ENCODE peak calls at places on chromosomes 11 and 22, in five cellular contexts. X, J, T, W and C are unnamed samples.

GRCh38 chr11:94785509-94785908 is 17.4 kb downstream of the AMOTL1 start:
- DNase-seq in J (peak), W (no peak), T (no peak), X (no peak), C (no peak)

GRCh38 chr11:100963375-100963774 is 166.2 kb downstream of the PGR start:
- DNase-seq in T (no peak), J (no peak), X (no peak), W (no peak), C (peak)

GRCh38 chr22:49730656-49731055 is 97.0 kb downstream of the BRD1 start:
- DNase-seq in T (no peak), X (no peak), J (no peak), W (no peak), C (no peak)

GRCh38 chr11:65885231-65885630 is 3.0 kb downstream of the FIBP start:
- DNase-seq in J (no peak), W (no peak), T (no peak), X (no peak), C (no peak)

GRCh38 chr11:69524991-69525411 is 43.5 kb downstream of the LINC01488 start:
- DNase-seq in W (no peak), X (peak), T (no peak), J (no peak), C (no peak)

GRCh38 chr11:2382927-2383822 is 6.1 kb downstream of the CD81 start:
- DNase-seq in X (peak), W (no peak), T (peak), J (peak), C (peak)

GRCh38 chr22:43826142-43827093 is 14.3 kb upstream of the EFCAB6 start:
- DNase-seq in X (peak), W (no peak), J (no peak), T (peak), C (peak)

GRCh38 chr11:47551086-47551485 is 1.8 kb downstream of the CELF1 start:
- DNase-seq in W (no peak), J (peak), X (no peak), T (peak), C (peak)

GRCh38 chr11:8638300-8638699 is 44.2 kb downstream of the TRIM66 start:
- DNase-seq in X (no peak), W (no peak), T (peak), J (no peak), C (peak)

GRCh38 chr11:11171854-11172253 is 181.2 kb downstream of the CSNK2A3 start:
- DNase-seq in X (no peak), W (no peak), J (no peak), T (peak), C (no peak)

GRCh38 chr11:8258771-8259170 is 4.9 kb downstream of the LMO1 start:
- DNase-seq in J (no peak), X (peak), W (no peak), T (no peak), C (peak)

GRCh38 chr11:129950319-129951034 is 52.2 kb downstream of the PRDM10 start:
- DNase-seq in T (peak), X (no peak), J (no peak), W (no peak), C (peak)

GRCh38 chr11:76791861-76792260 is 8.7 kb downstream of the TSKU start:
- DNase-seq in T (peak), J (no peak), X (peak), W (no peak), C (peak)

DNA sequence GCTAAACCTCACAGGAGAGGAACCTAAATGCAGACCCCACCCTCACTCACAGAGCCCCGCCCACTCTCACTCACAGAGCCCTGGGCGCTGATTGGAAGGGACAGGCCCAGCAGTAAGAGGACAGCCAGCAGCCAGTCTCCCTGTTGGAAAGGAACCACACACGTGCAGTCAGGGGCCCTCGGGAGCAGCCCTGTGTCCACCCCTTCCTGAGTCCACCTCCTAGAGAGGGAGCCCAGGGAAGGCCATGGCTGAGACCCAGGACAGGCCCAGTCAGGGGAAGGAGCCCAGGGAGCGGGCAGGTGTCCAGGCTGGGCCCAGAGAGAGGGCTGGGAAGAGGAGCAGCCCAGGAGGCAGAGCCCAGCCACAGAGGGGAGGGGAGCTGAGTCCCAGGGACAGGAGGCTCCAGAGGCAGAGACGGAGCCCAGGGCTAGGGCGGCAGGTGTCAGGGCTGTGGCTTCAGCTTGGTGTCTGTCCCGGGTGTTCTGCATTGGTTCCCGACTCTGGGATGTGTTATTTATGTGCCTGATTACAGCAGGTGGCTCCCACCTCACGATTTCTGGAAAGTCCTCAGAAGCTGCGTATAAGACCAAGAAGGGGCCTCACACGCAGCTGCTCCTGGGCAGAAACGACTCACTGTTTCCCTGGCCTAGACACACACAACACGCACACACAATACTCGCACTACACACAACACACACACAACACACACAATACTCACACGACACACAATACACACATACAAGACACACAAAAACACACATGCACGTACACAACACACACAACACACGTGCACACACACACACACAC is 9.0 kb upstream of the APOBEC3H start:
- DNase-seq in J (peak), X (peak), T (peak), W (peak), C (no peak)
- H2AK5ac ChIP-seq in J (no peak), X (no peak), T (no peak), W (peak), C (no peak)

DNA sequence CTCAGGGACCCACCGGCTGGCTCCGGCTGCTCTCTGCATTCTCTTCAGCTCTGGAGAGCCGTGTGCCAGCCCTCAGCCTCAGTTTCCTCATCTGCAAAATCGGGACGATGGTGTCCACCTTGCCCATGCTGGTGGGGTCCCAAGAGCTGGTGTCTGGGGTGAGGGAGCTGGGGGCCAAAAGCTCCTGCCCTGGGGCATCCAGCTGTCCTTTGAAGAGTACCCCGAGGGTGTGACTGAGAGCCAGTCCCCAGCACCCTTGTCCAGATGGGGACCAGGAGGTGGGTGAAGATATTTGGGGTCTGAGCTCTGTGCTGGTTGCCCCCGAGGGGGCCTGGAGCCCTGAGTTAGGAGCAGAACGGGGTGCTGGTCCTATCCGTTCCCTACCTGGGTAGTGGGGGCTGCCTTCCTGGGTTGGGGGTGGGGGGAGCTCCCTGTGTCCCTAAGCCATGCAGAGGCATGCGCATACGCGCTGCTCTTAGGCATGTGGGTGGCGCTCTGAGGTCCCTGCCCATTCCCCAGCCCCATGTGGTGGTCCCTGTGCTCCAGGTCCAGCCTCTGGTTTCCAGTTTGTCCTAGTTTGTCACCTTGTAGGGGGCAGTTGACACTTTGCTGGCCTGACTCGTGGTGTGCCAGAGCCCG is 4.9 kb downstream of the LRP5 start:
- DNase-seq in T (no peak), W (no peak), J (no peak), X (peak), C (no peak)
- H2AK5ac ChIP-seq in T (peak), W (no peak), J (no peak), X (no peak), C (no peak)

DNA sequence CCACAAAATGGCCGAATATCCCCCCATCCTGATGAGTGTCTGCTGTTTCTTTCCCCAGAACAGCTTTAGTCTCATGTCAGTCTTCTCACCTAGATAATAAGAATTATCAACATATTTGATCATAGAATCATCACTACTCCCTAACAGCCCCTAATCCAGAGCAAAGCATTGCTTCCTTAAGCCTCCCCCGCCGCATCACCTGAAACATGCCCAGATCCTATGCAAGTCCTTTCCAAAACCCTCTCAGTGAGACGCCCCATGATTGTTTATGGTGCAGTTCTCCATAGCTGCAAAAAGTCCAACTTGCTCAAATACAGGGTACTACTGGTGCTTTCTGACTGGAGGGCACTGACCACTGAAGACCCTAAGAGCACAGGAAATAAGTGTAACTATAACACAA is 20.1 kb downstream of the KCNJ1 start:
- DNase-seq in W (no peak), T (no peak), X (no peak), J (no peak), C (no peak)
- H2AK5ac ChIP-seq in W (no peak), T (no peak), X (no peak), J (no peak), C (no peak)

DNA sequence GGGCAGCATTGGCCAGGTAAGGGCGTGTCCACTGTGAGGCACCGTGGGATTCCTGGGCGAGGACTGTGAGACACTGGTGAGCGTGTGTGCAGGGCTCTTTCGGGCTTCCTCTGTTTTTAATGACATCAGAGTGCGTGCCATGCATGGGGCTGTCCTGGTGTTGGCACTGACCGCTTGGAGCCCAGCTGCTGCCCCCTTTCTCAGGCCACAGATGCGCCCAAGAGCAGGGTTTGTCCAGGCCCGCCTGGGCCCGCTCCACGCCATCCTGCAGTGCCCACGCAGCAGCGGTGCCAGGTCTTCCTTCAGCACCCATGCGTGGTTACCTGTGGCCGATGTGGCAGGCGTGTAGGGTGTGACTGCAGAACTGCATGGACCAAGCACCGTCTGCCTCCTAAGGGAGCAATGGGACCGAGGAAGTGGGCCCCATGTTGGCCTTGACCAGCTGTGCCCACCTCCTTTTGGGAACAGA is 72.3 kb upstream of the SEPTIN5 start:
- DNase-seq in X (no peak), T (no peak), J (no peak), W (no peak), C (no peak)
- H2AK5ac ChIP-seq in X (no peak), T (no peak), J (no peak), W (peak), C (no peak)

GRCh38 chr22:18076060-18076497 is 1.7 kb upstream of the PEX26 start:
- DNase-seq in X (peak), J (peak), W (peak), T (peak), C (peak)

GRCh38 chr22:18079706-18080230 is 2.0 kb downstream of the PEX26 start:
- DNase-seq in T (no peak), X (no peak), J (no peak), W (no peak), C (no peak)

GRCh38 chr22:18077087-18077638 is 627 bp upstream of the PEX26 start:
- DNase-seq in J (no peak), W (no peak), X (no peak), T (no peak), C (no peak)

GRCh38 chr22:18077639-18078328 is at the start of gene PEX26:
- DNase-seq in W (peak), X (peak), J (peak), T (peak), C (peak)

GRCh38 chr22:18078329-18079041 is 695 bp downstream of the PEX26 start:
- DNase-seq in T (peak), J (peak), X (peak), W (no peak), C (peak)
- H2AK5ac ChIP-seq in T (no peak), J (no peak), X (no peak), W (peak), C (peak)

DNA sequence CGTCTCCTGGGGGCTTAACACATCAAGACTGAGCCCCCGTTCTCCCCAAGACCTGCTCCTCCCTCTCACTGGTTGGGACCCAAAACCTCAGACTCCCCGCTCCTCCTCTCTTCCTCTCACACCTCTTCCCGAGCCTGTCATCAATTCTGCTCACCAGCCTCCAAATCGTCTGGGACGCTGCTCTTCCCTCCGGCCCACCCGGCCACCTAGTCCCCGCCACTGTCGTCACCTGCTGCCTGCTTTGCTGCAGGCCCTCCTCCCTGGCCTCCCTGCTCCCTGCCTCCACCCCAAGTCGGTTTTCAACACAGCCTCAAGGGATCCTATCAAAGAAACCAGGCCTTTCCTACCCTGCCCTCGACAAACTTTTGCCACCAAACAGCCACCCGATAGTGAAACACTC is 3.1 kb downstream of the MFNG start:
- DNase-seq in T (no peak), X (no peak), J (no peak), W (no peak), C (no peak)
- H2AK5ac ChIP-seq in T (no peak), X (no peak), J (no peak), W (peak), C (peak)

DNA sequence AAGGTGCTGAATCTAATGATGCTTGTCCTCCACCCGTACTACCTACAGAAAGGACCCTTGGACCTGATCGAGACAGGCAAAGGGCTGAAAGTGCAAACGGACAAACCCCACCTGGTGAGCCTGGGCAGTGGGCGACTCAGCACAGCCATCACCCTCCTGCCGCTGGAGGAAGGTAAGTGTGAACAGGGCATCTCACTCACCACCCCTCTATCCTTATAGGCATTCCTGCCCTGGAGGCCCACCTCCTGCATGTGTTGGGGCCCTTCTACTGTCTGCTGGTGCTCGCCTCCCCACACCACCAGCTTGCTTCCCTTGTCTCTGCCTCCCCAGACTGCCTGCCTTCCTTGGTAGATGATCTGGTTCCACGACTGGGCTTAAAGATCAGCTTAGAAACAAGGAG is 7.1 kb downstream of the PHLDB1 start:
- DNase-seq in T (no peak), J (peak), X (peak), W (no peak), C (no peak)
- H2AK5ac ChIP-seq in T (peak), J (peak), X (no peak), W (peak), C (peak)

GRCh38 chr22:42643632-42644421 is 3.4 kb upstream of the ATP5MGL start:
- DNase-seq in T (no peak), X (no peak), J (no peak), W (no peak), C (no peak)
- H2AK5ac ChIP-seq in T (peak), X (no peak), J (no peak), W (peak), C (peak)

DNA sequence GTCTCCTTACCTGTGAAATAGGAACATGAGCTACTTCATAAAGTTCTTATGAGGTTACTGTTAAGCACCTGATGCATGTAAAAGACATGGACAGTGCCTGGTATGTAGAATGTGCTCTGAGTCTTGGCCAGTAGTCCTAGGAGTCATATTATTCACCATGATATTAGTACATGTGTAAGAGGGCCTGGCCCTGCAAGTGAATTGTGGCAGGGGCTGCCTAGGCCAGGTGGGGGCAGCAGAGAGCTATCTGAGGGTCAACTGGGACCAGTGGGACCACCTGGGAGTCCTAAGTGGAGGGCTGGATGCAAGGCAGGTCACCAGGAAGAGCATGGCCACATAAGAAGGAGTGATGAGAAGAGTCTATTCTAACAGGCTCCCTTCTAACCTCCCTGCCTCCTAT is 529.5 kb downstream of the SOX6 start:
- DNase-seq in T (no peak), J (peak), X (peak), W (peak), C (no peak)
- H2AK5ac ChIP-seq in T (no peak), J (no peak), X (no peak), W (no peak), C (peak)